ENCODE peak calls at places on chromosomes 2 and 18, in nine cellular contexts. One of them, this sample, is unnamed.

GRCh38 chr2:238320648-238321281 is 447 bp downstream of the TRAF3IP1 start:
- DNase-seq in nephron progenitor cell: peak; percentile 44
- DNase-seq in kidney: peak; percentile 82
- DNase-seq in GM19239: no peak
- DNase-seq in EL: peak; percentile 29
- DNase-seq in neural crest cell: no peak
- DNase-seq in stimulated activated CD4-positive, alpha-beta T cell treated with anti-CD3 and anti-CD28 coated beads, Interleukin-12 subunit alpha, Interleukin-12 subunit beta, amount 100 ng/mL, for 4 hours: no peak
- DNase-seq in RPMI7951: no peak
- DNase-seq in NCI-H748 treated with DMSO at 0.1 percent for 48 hours: no peak
- DNase-seq in this sample: no peak

GRCh38 chr2:102391530-102391929 is 31.4 kb upstream of the IL18RAP start:
- DNase-seq in GM19239: no peak
- DNase-seq in NCI-H748 treated with DMSO at 0.1 percent for 48 hours: no peak
- DNase-seq in stimulated activated CD4-positive, alpha-beta T cell treated with anti-CD3 and anti-CD28 coated beads, Interleukin-12 subunit alpha, Interleukin-12 subunit beta, amount 100 ng/mL, for 4 hours: no peak
- DNase-seq in kidney: no peak
- DNase-seq in nephron progenitor cell: no peak
- DNase-seq in neural crest cell: no peak
- DNase-seq in EL: no peak
- DNase-seq in RPMI7951: no peak
- DNase-seq in this sample: no peak

GRCh38 chr2:176213406-176213805 is 24.9 kb downstream of the HOXD1 start:
- DNase-seq in NCI-H748 treated with DMSO at 0.1 percent for 48 hours: no peak
- DNase-seq in kidney: no peak
- DNase-seq in nephron progenitor cell: no peak
- DNase-seq in stimulated activated CD4-positive, alpha-beta T cell treated with anti-CD3 and anti-CD28 coated beads, Interleukin-12 subunit alpha, Interleukin-12 subunit beta, amount 100 ng/mL, for 4 hours: no peak
- DNase-seq in neural crest cell: no peak
- DNase-seq in EL: no peak
- DNase-seq in RPMI7951: no peak
- DNase-seq in GM19239: no peak
- DNase-seq in this sample: no peak

GRCh38 chr2:204177977-204178522 is 241.5 kb downstream of the ICOS start:
- DNase-seq in stimulated activated CD4-positive, alpha-beta T cell treated with anti-CD3 and anti-CD28 coated beads, Interleukin-12 subunit alpha, Interleukin-12 subunit beta, amount 100 ng/mL, for 4 hours: peak; percentile 73
- DNase-seq in kidney: no peak
- DNase-seq in nephron progenitor cell: peak; percentile 37
- DNase-seq in neural crest cell: peak; percentile 24
- DNase-seq in NCI-H748 treated with DMSO at 0.1 percent for 48 hours: no peak
- DNase-seq in RPMI7951: peak; percentile 8
- DNase-seq in EL: peak; percentile 22
- DNase-seq in GM19239: peak; percentile 13
- DNase-seq in this sample: no peak

GRCh38 chr2:118774458-118775133 is 72.9 kb downstream of the EN1 start:
- DNase-seq in EL: peak; percentile 32
- DNase-seq in kidney: peak; percentile 74
- DNase-seq in neural crest cell: peak; percentile 67
- DNase-seq in nephron progenitor cell: peak; percentile 88
- DNase-seq in RPMI7951: peak; percentile 15
- DNase-seq in stimulated activated CD4-positive, alpha-beta T cell treated with anti-CD3 and anti-CD28 coated beads, Interleukin-12 subunit alpha, Interleukin-12 subunit beta, amount 100 ng/mL, for 4 hours: peak; percentile 2
- DNase-seq in GM19239: no peak
- DNase-seq in NCI-H748 treated with DMSO at 0.1 percent for 48 hours: no peak
- DNase-seq in this sample: no peak

GRCh38 chr18:12011199-12011961 is 30.1 kb downstream of the IMPA2 start:
- DNase-seq in nephron progenitor cell: no peak
- DNase-seq in GM19239: no peak
- DNase-seq in RPMI7951: no peak
- DNase-seq in NCI-H748 treated with DMSO at 0.1 percent for 48 hours: no peak
- DNase-seq in kidney: peak; percentile 64
- DNase-seq in stimulated activated CD4-positive, alpha-beta T cell treated with anti-CD3 and anti-CD28 coated beads, Interleukin-12 subunit alpha, Interleukin-12 subunit beta, amount 100 ng/mL, for 4 hours: no peak
- DNase-seq in neural crest cell: no peak
- DNase-seq in EL: no peak
- DNase-seq in this sample: no peak

GRCh38 chr2:39523308-39524044 is 86.4 kb upstream of the MAP4K3 start:
- DNase-seq in NCI-H748 treated with DMSO at 0.1 percent for 48 hours: no peak
- DNase-seq in kidney: no peak
- DNase-seq in nephron progenitor cell: no peak
- DNase-seq in neural crest cell: no peak
- DNase-seq in RPMI7951: peak; percentile 91
- DNase-seq in EL: peak; percentile 88
- DNase-seq in stimulated activated CD4-positive, alpha-beta T cell treated with anti-CD3 and anti-CD28 coated beads, Interleukin-12 subunit alpha, Interleukin-12 subunit beta, amount 100 ng/mL, for 4 hours: no peak
- DNase-seq in GM19239: no peak
- DNase-seq in this sample: peak; percentile 92

GRCh38 chr18:73691118-73691517 is 456.5 kb downstream of the FBXO15 start:
- DNase-seq in NCI-H748 treated with DMSO at 0.1 percent for 48 hours: no peak
- DNase-seq in RPMI7951: peak; percentile 83
- DNase-seq in stimulated activated CD4-positive, alpha-beta T cell treated with anti-CD3 and anti-CD28 coated beads, Interleukin-12 subunit alpha, Interleukin-12 subunit beta, amount 100 ng/mL, for 4 hours: no peak
- DNase-seq in neural crest cell: no peak
- DNase-seq in nephron progenitor cell: no peak
- DNase-seq in kidney: no peak
- DNase-seq in GM19239: no peak
- DNase-seq in EL: peak; percentile 74
- DNase-seq in this sample: no peak

GRCh38 chr2:207304798-207305197 is 139.1 kb upstream of the KLF7 start:
- DNase-seq in NCI-H748 treated with DMSO at 0.1 percent for 48 hours: no peak
- DNase-seq in kidney: no peak
- DNase-seq in EL: no peak
- DNase-seq in neural crest cell: no peak
- DNase-seq in nephron progenitor cell: no peak
- DNase-seq in RPMI7951: no peak
- DNase-seq in stimulated activated CD4-positive, alpha-beta T cell treated with anti-CD3 and anti-CD28 coated beads, Interleukin-12 subunit alpha, Interleukin-12 subunit beta, amount 100 ng/mL, for 4 hours: no peak
- DNase-seq in GM19239: no peak
- DNase-seq in this sample: no peak

GRCh38 chr2:12725238-12726187 is 8.8 kb downstream of the TRIB2 start:
- DNase-seq in kidney: peak; percentile 76
- DNase-seq in GM19239: no peak
- DNase-seq in EL: no peak
- DNase-seq in stimulated activated CD4-positive, alpha-beta T cell treated with anti-CD3 and anti-CD28 coated beads, Interleukin-12 subunit alpha, Interleukin-12 subunit beta, amount 100 ng/mL, for 4 hours: no peak
- DNase-seq in NCI-H748 treated with DMSO at 0.1 percent for 48 hours: no peak
- DNase-seq in RPMI7951: peak; percentile 49
- DNase-seq in neural crest cell: no peak
- DNase-seq in nephron progenitor cell: no peak
- DNase-seq in this sample: no peak

GRCh38 chr2:71951067-71951436 is 196.6 kb downstream of the CYP26B1 start:
- DNase-seq in stimulated activated CD4-positive, alpha-beta T cell treated with anti-CD3 and anti-CD28 coated beads, Interleukin-12 subunit alpha, Interleukin-12 subunit beta, amount 100 ng/mL, for 4 hours: no peak
- DNase-seq in kidney: no peak
- DNase-seq in NCI-H748 treated with DMSO at 0.1 percent for 48 hours: no peak
- DNase-seq in neural crest cell: no peak
- DNase-seq in GM19239: no peak
- DNase-seq in EL: no peak
- DNase-seq in RPMI7951: no peak
- DNase-seq in nephron progenitor cell: no peak
- DNase-seq in this sample: no peak

GRCh38 chr2:187117483-187117882 is 268.5 kb upstream of the ZSWIM2 start:
- DNase-seq in NCI-H748 treated with DMSO at 0.1 percent for 48 hours: no peak
- DNase-seq in neural crest cell: no peak
- DNase-seq in GM19239: no peak
- DNase-seq in stimulated activated CD4-positive, alpha-beta T cell treated with anti-CD3 and anti-CD28 coated beads, Interleukin-12 subunit alpha, Interleukin-12 subunit beta, amount 100 ng/mL, for 4 hours: no peak
- DNase-seq in EL: peak; percentile 20
- DNase-seq in nephron progenitor cell: no peak
- DNase-seq in kidney: no peak
- DNase-seq in RPMI7951: peak; percentile 8
- DNase-seq in this sample: no peak

GRCh38 chr18:46899274-46899948 is 17.9 kb downstream of the PIAS2 start:
- DNase-seq in nephron progenitor cell: no peak
- DNase-seq in kidney: no peak
- DNase-seq in stimulated activated CD4-positive, alpha-beta T cell treated with anti-CD3 and anti-CD28 coated beads, Interleukin-12 subunit alpha, Interleukin-12 subunit beta, amount 100 ng/mL, for 4 hours: no peak
- DNase-seq in NCI-H748 treated with DMSO at 0.1 percent for 48 hours: no peak
- DNase-seq in GM19239: peak; percentile 15
- DNase-seq in neural crest cell: no peak
- DNase-seq in EL: no peak
- DNase-seq in RPMI7951: no peak
- DNase-seq in this sample: no peak

GRCh38 chr2:190468814-190469569 is 60.8 kb downstream of the MFSD6 start:
- DNase-seq in stimulated activated CD4-positive, alpha-beta T cell treated with anti-CD3 and anti-CD28 coated beads, Interleukin-12 subunit alpha, Interleukin-12 subunit beta, amount 100 ng/mL, for 4 hours: no peak
- DNase-seq in GM19239: no peak
- DNase-seq in EL: peak; percentile 95
- DNase-seq in neural crest cell: no peak
- DNase-seq in NCI-H748 treated with DMSO at 0.1 percent for 48 hours: peak; percentile 99
- DNase-seq in RPMI7951: peak; percentile 95
- DNase-seq in kidney: peak; percentile 72
- DNase-seq in nephron progenitor cell: no peak
- DNase-seq in this sample: peak; percentile 85

GRCh38 chr18:8373486-8373885 is 235.8 kb upstream of the RAB12 start:
- DNase-seq in neural crest cell: no peak
- DNase-seq in RPMI7951: no peak
- DNase-seq in EL: no peak
- DNase-seq in nephron progenitor cell: no peak
- DNase-seq in kidney: no peak
- DNase-seq in stimulated activated CD4-positive, alpha-beta T cell treated with anti-CD3 and anti-CD28 coated beads, Interleukin-12 subunit alpha, Interleukin-12 subunit beta, amount 100 ng/mL, for 4 hours: no peak
- DNase-seq in GM19239: no peak
- DNase-seq in NCI-H748 treated with DMSO at 0.1 percent for 48 hours: no peak
- DNase-seq in this sample: no peak

GRCh38 chr2:110854355-110855081 is 122.1 kb downstream of the ACOXL start:
- DNase-seq in GM19239: no peak
- DNase-seq in neural crest cell: no peak
- DNase-seq in EL: peak; percentile 3
- DNase-seq in kidney: no peak
- DNase-seq in NCI-H748 treated with DMSO at 0.1 percent for 48 hours: no peak
- DNase-seq in RPMI7951: no peak
- DNase-seq in nephron progenitor cell: no peak
- DNase-seq in stimulated activated CD4-positive, alpha-beta T cell treated with anti-CD3 and anti-CD28 coated beads, Interleukin-12 subunit alpha, Interleukin-12 subunit beta, amount 100 ng/mL, for 4 hours: no peak
- DNase-seq in this sample: no peak

GRCh38 chr18:13004316-13004879 is 13.2 kb downstream of the CEP192 start:
- DNase-seq in nephron progenitor cell: no peak
- DNase-seq in NCI-H748 treated with DMSO at 0.1 percent for 48 hours: no peak
- DNase-seq in EL: no peak
- DNase-seq in RPMI7951: no peak
- DNase-seq in kidney: no peak
- DNase-seq in stimulated activated CD4-positive, alpha-beta T cell treated with anti-CD3 and anti-CD28 coated beads, Interleukin-12 subunit alpha, Interleukin-12 subunit beta, amount 100 ng/mL, for 4 hours: no peak
- DNase-seq in neural crest cell: no peak
- DNase-seq in GM19239: no peak
- DNase-seq in this sample: no peak

GRCh38 chr2:106161938-106162814 is 31.9 kb downstream of the UXS1 start:
- DNase-seq in neural crest cell: no peak
- DNase-seq in kidney: peak; percentile 86
- DNase-seq in stimulated activated CD4-positive, alpha-beta T cell treated with anti-CD3 and anti-CD28 coated beads, Interleukin-12 subunit alpha, Interleukin-12 subunit beta, amount 100 ng/mL, for 4 hours: no peak
- DNase-seq in RPMI7951: no peak
- DNase-seq in EL: peak; percentile 28
- DNase-seq in GM19239: no peak
- DNase-seq in NCI-H748 treated with DMSO at 0.1 percent for 48 hours: no peak
- DNase-seq in nephron progenitor cell: no peak
- DNase-seq in this sample: peak; percentile 92

GRCh38 chr2:3611136-3611535 is 16.2 kb downstream of the COLEC11 start:
- DNase-seq in EL: no peak
- DNase-seq in kidney: peak; percentile 59
- DNase-seq in RPMI7951: no peak
- DNase-seq in nephron progenitor cell: no peak
- DNase-seq in neural crest cell: no peak
- DNase-seq in GM19239: no peak
- DNase-seq in NCI-H748 treated with DMSO at 0.1 percent for 48 hours: no peak
- DNase-seq in stimulated activated CD4-positive, alpha-beta T cell treated with anti-CD3 and anti-CD28 coated beads, Interleukin-12 subunit alpha, Interleukin-12 subunit beta, amount 100 ng/mL, for 4 hours: no peak
- DNase-seq in this sample: no peak

GRCh38 chr2:207121784-207122183 is 44.0 kb downstream of the KLF7 start:
- DNase-seq in RPMI7951: peak; percentile 88
- DNase-seq in kidney: no peak
- DNase-seq in nephron progenitor cell: no peak
- DNase-seq in NCI-H748 treated with DMSO at 0.1 percent for 48 hours: no peak
- DNase-seq in stimulated activated CD4-positive, alpha-beta T cell treated with anti-CD3 and anti-CD28 coated beads, Interleukin-12 subunit alpha, Interleukin-12 subunit beta, amount 100 ng/mL, for 4 hours: no peak
- DNase-seq in GM19239: no peak
- DNase-seq in neural crest cell: no peak
- DNase-seq in EL: peak; percentile 90
- DNase-seq in this sample: no peak

GRCh38 chr2:224072541-224073188 is 33.6 kb upstream of the SERPINE2 start:
- DNase-seq in NCI-H748 treated with DMSO at 0.1 percent for 48 hours: no peak
- DNase-seq in stimulated activated CD4-positive, alpha-beta T cell treated with anti-CD3 and anti-CD28 coated beads, Interleukin-12 subunit alpha, Interleukin-12 subunit beta, amount 100 ng/mL, for 4 hours: no peak
- DNase-seq in nephron progenitor cell: no peak
- DNase-seq in GM19239: no peak
- DNase-seq in RPMI7951: no peak
- DNase-seq in kidney: peak; percentile 87
- DNase-seq in EL: no peak
- DNase-seq in neural crest cell: no peak
- DNase-seq in this sample: no peak

GRCh38 chr2:69298261-69298660 is 88.8 kb downstream of the GFPT1 start:
- DNase-seq in nephron progenitor cell: no peak
- DNase-seq in RPMI7951: peak; percentile 98
- DNase-seq in NCI-H748 treated with DMSO at 0.1 percent for 48 hours: no peak
- DNase-seq in stimulated activated CD4-positive, alpha-beta T cell treated with anti-CD3 and anti-CD28 coated beads, Interleukin-12 subunit alpha, Interleukin-12 subunit beta, amount 100 ng/mL, for 4 hours: no peak
- DNase-seq in EL: peak; percentile 97
- DNase-seq in neural crest cell: no peak
- DNase-seq in kidney: no peak
- DNase-seq in GM19239: no peak
- DNase-seq in this sample: peak; percentile 83

GRCh38 chr2:41207578-41207977 is 755.7 kb upstream of the SLC8A1 start:
- DNase-seq in kidney: no peak
- DNase-seq in GM19239: no peak
- DNase-seq in nephron progenitor cell: no peak
- DNase-seq in NCI-H748 treated with DMSO at 0.1 percent for 48 hours: no peak
- DNase-seq in neural crest cell: no peak
- DNase-seq in RPMI7951: no peak
- DNase-seq in EL: no peak
- DNase-seq in stimulated activated CD4-positive, alpha-beta T cell treated with anti-CD3 and anti-CD28 coated beads, Interleukin-12 subunit alpha, Interleukin-12 subunit beta, amount 100 ng/mL, for 4 hours: no peak
- DNase-seq in this sample: no peak

GRCh38 chr18:36993068-36993467 is 164.1 kb downstream of the KIAA1328 start:
- DNase-seq in RPMI7951: no peak
- DNase-seq in stimulated activated CD4-positive, alpha-beta T cell treated with anti-CD3 and anti-CD28 coated beads, Interleukin-12 subunit alpha, Interleukin-12 subunit beta, amount 100 ng/mL, for 4 hours: no peak
- DNase-seq in kidney: no peak
- DNase-seq in EL: peak; percentile 27
- DNase-seq in neural crest cell: no peak
- DNase-seq in NCI-H748 treated with DMSO at 0.1 percent for 48 hours: no peak
- DNase-seq in nephron progenitor cell: no peak
- DNase-seq in GM19239: no peak
- DNase-seq in this sample: peak; percentile 5

GRCh38 chr2:63038034-63038433 is 12.6 kb upstream of the OTX1 start:
- DNase-seq in RPMI7951: no peak
- DNase-seq in neural crest cell: no peak
- DNase-seq in kidney: no peak
- DNase-seq in stimulated activated CD4-positive, alpha-beta T cell treated with anti-CD3 and anti-CD28 coated beads, Interleukin-12 subunit alpha, Interleukin-12 subunit beta, amount 100 ng/mL, for 4 hours: no peak
- DNase-seq in nephron progenitor cell: no peak
- DNase-seq in NCI-H748 treated with DMSO at 0.1 percent for 48 hours: no peak
- DNase-seq in GM19239: no peak
- DNase-seq in EL: no peak
- DNase-seq in this sample: no peak

GRCh38 chr18:6731197-6731596 is 1.7 kb downstream of the ARHGAP28 start:
- DNase-seq in GM19239: no peak
- DNase-seq in EL: peak; percentile 66
- DNase-seq in neural crest cell: no peak
- DNase-seq in nephron progenitor cell: no peak
- DNase-seq in RPMI7951: peak; percentile 33
- DNase-seq in NCI-H748 treated with DMSO at 0.1 percent for 48 hours: peak; percentile 48
- DNase-seq in kidney: no peak
- DNase-seq in stimulated activated CD4-positive, alpha-beta T cell treated with anti-CD3 and anti-CD28 coated beads, Interleukin-12 subunit alpha, Interleukin-12 subunit beta, amount 100 ng/mL, for 4 hours: no peak
- DNase-seq in this sample: no peak

GRCh38 chr2:149860276-149860921 is 272.8 kb upstream of the MMADHC start:
- DNase-seq in RPMI7951: peak; percentile 95
- DNase-seq in nephron progenitor cell: no peak
- DNase-seq in NCI-H748 treated with DMSO at 0.1 percent for 48 hours: no peak
- DNase-seq in GM19239: no peak
- DNase-seq in stimulated activated CD4-positive, alpha-beta T cell treated with anti-CD3 and anti-CD28 coated beads, Interleukin-12 subunit alpha, Interleukin-12 subunit beta, amount 100 ng/mL, for 4 hours: no peak
- DNase-seq in kidney: no peak
- DNase-seq in EL: peak; percentile 60
- DNase-seq in neural crest cell: no peak
- DNase-seq in this sample: peak; percentile 77

GRCh38 chr2:69945447-69945846 is 16.0 kb downstream of the ASPRV1 start:
- DNase-seq in neural crest cell: no peak
- DNase-seq in stimulated activated CD4-positive, alpha-beta T cell treated with anti-CD3 and anti-CD28 coated beads, Interleukin-12 subunit alpha, Interleukin-12 subunit beta, amount 100 ng/mL, for 4 hours: no peak
- DNase-seq in nephron progenitor cell: no peak
- DNase-seq in kidney: peak; percentile 55
- DNase-seq in NCI-H748 treated with DMSO at 0.1 percent for 48 hours: no peak
- DNase-seq in RPMI7951: no peak
- DNase-seq in EL: no peak
- DNase-seq in GM19239: no peak
- DNase-seq in this sample: no peak

GRCh38 chr2:141899740-141900139 is 231.1 kb downstream of the LRP1B start:
- DNase-seq in NCI-H748 treated with DMSO at 0.1 percent for 48 hours: no peak
- DNase-seq in GM19239: no peak
- DNase-seq in neural crest cell: no peak
- DNase-seq in nephron progenitor cell: no peak
- DNase-seq in stimulated activated CD4-positive, alpha-beta T cell treated with anti-CD3 and anti-CD28 coated beads, Interleukin-12 subunit alpha, Interleukin-12 subunit beta, amount 100 ng/mL, for 4 hours: no peak
- DNase-seq in RPMI7951: no peak
- DNase-seq in kidney: no peak
- DNase-seq in EL: no peak
- DNase-seq in this sample: no peak

GRCh38 chr18:48408111-48408726 is 964 bp downstream of the ZBTB7C start:
- DNase-seq in stimulated activated CD4-positive, alpha-beta T cell treated with anti-CD3 and anti-CD28 coated beads, Interleukin-12 subunit alpha, Interleukin-12 subunit beta, amount 100 ng/mL, for 4 hours: no peak
- DNase-seq in nephron progenitor cell: peak; percentile 37
- DNase-seq in neural crest cell: no peak
- DNase-seq in RPMI7951: no peak
- DNase-seq in NCI-H748 treated with DMSO at 0.1 percent for 48 hours: no peak
- DNase-seq in EL: no peak
- DNase-seq in GM19239: no peak
- DNase-seq in kidney: no peak
- DNase-seq in this sample: no peak

GRCh38 chr2:12236136-12236834 is 480.5 kb upstream of the TRIB2 start:
- DNase-seq in stimulated activated CD4-positive, alpha-beta T cell treated with anti-CD3 and anti-CD28 coated beads, Interleukin-12 subunit alpha, Interleukin-12 subunit beta, amount 100 ng/mL, for 4 hours: no peak
- DNase-seq in RPMI7951: no peak
- DNase-seq in EL: no peak
- DNase-seq in neural crest cell: no peak
- DNase-seq in GM19239: no peak
- DNase-seq in kidney: no peak
- DNase-seq in NCI-H748 treated with DMSO at 0.1 percent for 48 hours: no peak
- DNase-seq in nephron progenitor cell: no peak
- DNase-seq in this sample: peak; percentile 44

This sample was measured in NCI-H226.